ENCODE peak calls at places on chromosomes 16 and 17, in four cellular contexts. L, S, K and Y are unnamed samples.

GRCh38 chr17:49227436-49228261 is 2.9 kb downstream of the PHOSPHO1 start:
- DNase-seq in K (peak), L (peak), S (peak), Y (peak)

GRCh38 chr16:2854700-2855309 is 3.2 kb downstream of the PRSS22 start:
- DNase-seq in S (no peak), K (no peak), L (no peak), Y (peak)

GRCh38 chr16:57637020-57637419 is 8.6 kb downstream of the ADGRG1 start:
- DNase-seq in K (no peak), L (peak), S (no peak), Y (no peak)

GRCh38 chr16:11253995-11254912 is 1.8 kb downstream of the SOCS1 start:
- DNase-seq in L (peak), S (no peak), K (no peak), Y (no peak)

GRCh38 chr16:87389245-87389644 is 2.9 kb upstream of the MAP1LC3B start:
- DNase-seq in L (no peak), K (no peak), S (no peak), Y (no peak)

GRCh38 chr17:71757956-71758355 is 362.9 kb upstream of the SOX9 start:
- DNase-seq in L (no peak), S (no peak), K (no peak), Y (no peak)

GRCh38 chr17:37107406-37108083 is 158.8 kb downstream of the AATF start:
- DNase-seq in L (peak), K (peak), S (no peak), Y (no peak)

GRCh38 chr16:4316732-4317461 is 1.0 kb downstream of the GLIS2 start:
- DNase-seq in K (peak), L (peak), S (no peak), Y (no peak)

GRCh38 chr16:84266451-84266850 is 26.6 kb upstream of the KCNG4 start:
- DNase-seq in K (peak), S (no peak), L (peak), Y (no peak)

GRCh38 chr17:10683853-10684252 is 13.5 kb downstream of the SCO1 start:
- DNase-seq in K (peak), S (no peak), L (peak), Y (no peak)

GRCh38 chr17:41800601-41801373 is 11.0 kb downstream of the P3H4 start:
- DNase-seq in K (peak), L (peak), S (peak), Y (no peak)

GRCh38 chr16:88287219-88287618 is 95.5 kb upstream of the ZNF469 start:
- DNase-seq in L (peak), S (no peak), K (no peak), Y (no peak)

GRCh38 chr17:78958556-78959191 is 21.0 kb downstream of the LGALS3BP start:
- DNase-seq in S (no peak), L (no peak), K (no peak), Y (no peak)

GRCh38 chr16:57478396-57479024 is 7.8 kb downstream of the DOK4 start:
- DNase-seq in S (no peak), L (no peak), K (no peak), Y (peak)

GRCh38 chr17:80827646-80828643 is 163.7 kb upstream of the CHMP6 start:
- DNase-seq in K (no peak), S (no peak), L (no peak), Y (peak)

GRCh38 chr17:2688351-2689342 is 22.9 kb downstream of the CLUH start:
- DNase-seq in S (no peak), K (peak), L (no peak), Y (peak)

GRCh38 chr17:74024871-74025531 is 178.5 kb upstream of the RPL38 start:
- DNase-seq in K (no peak), L (no peak), S (no peak), Y (no peak)